ENCODE peak calls at places on chromosomes 12 and 14, in five cellular contexts. One of them, this sample, is unnamed.

GRCh38 chr12:53229454-53229853 is 2.6 kb downstream of the RARG start:
- DNase-seq in HepG2: no peak
- DNase-seq in NB4: no peak
- DNase-seq in K562: no peak
- DNase-seq in GM12878: no peak
- DNase-seq in this sample: no peak

GRCh38 chr12:103169-103981 is 36.8 kb downstream of the IQSEC3 start:
- DNase-seq in K562: peak; percentile 79
- DNase-seq in NB4: no peak
- DNase-seq in GM12878: no peak
- DNase-seq in HepG2: no peak
- DNase-seq in this sample: peak; percentile 20

GRCh38 chr14:34063042-34063441 is 112.2 kb upstream of the EGLN3 start:
- DNase-seq in NB4: no peak
- DNase-seq in HepG2: no peak
- DNase-seq in K562: no peak
- DNase-seq in GM12878: no peak
- DNase-seq in this sample: no peak

GRCh38 chr12:5171701-5172100 is 128.0 kb downstream of the KCNA5 start:
- DNase-seq in HepG2: peak; percentile 18
- DNase-seq in K562: no peak
- DNase-seq in NB4: peak; percentile 31
- DNase-seq in GM12878: no peak
- DNase-seq in this sample: peak; percentile 31

GRCh38 chr12:6943719-6944380 is at the start of the genes C12orf57 and RNU7-1:
- DNase-seq in K562: peak; percentile 54
- DNase-seq in NB4: peak; percentile 97
- DNase-seq in HepG2: peak; percentile 94
- DNase-seq in GM12878: peak; percentile 93
- DNase-seq in this sample: peak; percentile 94

GRCh38 chr14:64784006-64784405 is 79.8 kb downstream of the PLEKHG3 start:
- DNase-seq in GM12878: no peak
- DNase-seq in NB4: no peak
- DNase-seq in HepG2: no peak
- DNase-seq in K562: no peak
- DNase-seq in this sample: no peak

GRCh38 chr12:131386167-131386521 is 324.7 kb upstream of the SFSWAP start:
- DNase-seq in K562: no peak
- DNase-seq in GM12878: no peak
- DNase-seq in NB4: no peak
- DNase-seq in HepG2: no peak
- DNase-seq in this sample: no peak

GRCh38 chr12:65510584-65511050 is 232.1 kb downstream of the MSRB3 start:
- DNase-seq in HepG2: peak; percentile 88
- DNase-seq in GM12878: no peak
- DNase-seq in K562: no peak
- DNase-seq in NB4: no peak
- DNase-seq in this sample: no peak

GRCh38 chr12:93734784-93735183 is 57.6 kb downstream of the CRADD start:
- DNase-seq in HepG2: no peak
- DNase-seq in K562: no peak
- DNase-seq in NB4: no peak
- DNase-seq in GM12878: no peak
- DNase-seq in this sample: no peak

GRCh38 chr12:22229652-22230279 is 104.7 kb downstream of the ST8SIA1 start:
- DNase-seq in NB4: no peak
- DNase-seq in GM12878: no peak
- DNase-seq in HepG2: peak; percentile 7
- DNase-seq in K562: no peak
- DNase-seq in this sample: no peak

GRCh38 chr14:60651936-60652673 is 2.8 kb upstream of the SIX1 start:
- DNase-seq in GM12878: no peak
- DNase-seq in K562: no peak
- DNase-seq in NB4: no peak
- DNase-seq in HepG2: no peak
- DNase-seq in this sample: no peak

GRCh38 chr12:91381309-91381804 is 198.7 kb upstream of the DCN start:
- DNase-seq in HepG2: no peak
- DNase-seq in GM12878: peak; percentile 20
- DNase-seq in NB4: no peak
- DNase-seq in K562: no peak
- DNase-seq in this sample: peak; percentile 11

GRCh38 chr14:37093364-37093763 is 79.0 kb downstream of the SLC25A21 start:
- DNase-seq in GM12878: no peak
- DNase-seq in NB4: peak; percentile 5
- DNase-seq in HepG2: no peak
- DNase-seq in K562: no peak
- DNase-seq in this sample: no peak

GRCh38 chr14:76955575-76956252 is 72.8 kb downstream of the IRF2BPL start:
- DNase-seq in K562: no peak
- DNase-seq in NB4: peak; percentile 89
- DNase-seq in HepG2: peak; percentile 59
- DNase-seq in GM12878: peak; percentile 66
- DNase-seq in this sample: peak; percentile 60

GRCh38 chr12:66188584-66189475 is at the start of gene IRAK3:
- DNase-seq in GM12878: no peak
- DNase-seq in K562: no peak
- DNase-seq in NB4: peak; percentile 94
- DNase-seq in HepG2: no peak
- DNase-seq in this sample: peak; percentile 21

GRCh38 chr12:30358113-30358512 is 337.6 kb downstream of the IPO8 start:
- DNase-seq in GM12878: no peak
- DNase-seq in HepG2: no peak
- DNase-seq in K562: no peak
- DNase-seq in NB4: no peak
- DNase-seq in this sample: no peak

GRCh38 chr12:460301-461230 is 827 bp downstream of the B4GALNT3 start:
- DNase-seq in GM12878: no peak
- DNase-seq in HepG2: no peak
- DNase-seq in NB4: peak; percentile 25
- DNase-seq in K562: peak; percentile 31
- DNase-seq in this sample: no peak

GRCh38 chr14:105517096-105517495 is 9.3 kb upstream of the TMEM121 start:
- DNase-seq in GM12878: no peak
- DNase-seq in K562: no peak
- DNase-seq in NB4: no peak
- DNase-seq in HepG2: no peak
- DNase-seq in this sample: no peak

GRCh38 chr12:123354600-123354999 is 10.0 kb downstream of the SBNO1 start:
- DNase-seq in K562: no peak
- DNase-seq in HepG2: no peak
- DNase-seq in GM12878: no peak
- DNase-seq in NB4: no peak
- DNase-seq in this sample: no peak

GRCh38 chr14:34266344-34266743 is 195.7 kb downstream of the SPTSSA start:
- DNase-seq in NB4: no peak
- DNase-seq in K562: no peak
- DNase-seq in HepG2: no peak
- DNase-seq in GM12878: no peak
- DNase-seq in this sample: no peak

GRCh38 chr12:6097384-6097783 is 27.1 kb downstream of the VWF start:
- DNase-seq in HepG2: no peak
- DNase-seq in GM12878: no peak
- DNase-seq in K562: no peak
- DNase-seq in NB4: no peak
- DNase-seq in this sample: no peak

GRCh38 chr12:117850048-117850447 is 118.7 kb downstream of the KSR2 start:
- DNase-seq in GM12878: no peak
- DNase-seq in NB4: peak; percentile 51
- DNase-seq in K562: peak; percentile 83
- DNase-seq in HepG2: peak; percentile 63
- DNase-seq in this sample: peak; percentile 77

GRCh38 chr14:57420986-57421385 is 30.6 kb downstream of the NAA30 start:
- DNase-seq in K562: no peak
- DNase-seq in GM12878: no peak
- DNase-seq in HepG2: no peak
- DNase-seq in NB4: no peak
- DNase-seq in this sample: no peak

GRCh38 chr12:69985656-69986055 is 160.6 kb downstream of the MYRFL start:
- DNase-seq in NB4: peak; percentile 36
- DNase-seq in GM12878: no peak
- DNase-seq in K562: peak; percentile 32
- DNase-seq in HepG2: peak; percentile 24
- DNase-seq in this sample: peak; percentile 31

GRCh38 chr14:59273737-59274136 is 85.3 kb downstream of the DAAM1 start:
- DNase-seq in GM12878: no peak
- DNase-seq in HepG2: no peak
- DNase-seq in K562: no peak
- DNase-seq in NB4: no peak
- DNase-seq in this sample: no peak

GRCh38 chr12:84161296-84161695 is 751.3 kb downstream of the SLC6A15 start:
- DNase-seq in HepG2: no peak
- DNase-seq in GM12878: no peak
- DNase-seq in K562: no peak
- DNase-seq in NB4: no peak
- DNase-seq in this sample: no peak

GRCh38 chr14:92475451-92476187 is 38.0 kb upstream of the RIN3 start:
- DNase-seq in GM12878: no peak
- DNase-seq in HepG2: peak; percentile 41
- DNase-seq in NB4: peak; percentile 96
- DNase-seq in K562: no peak
- DNase-seq in this sample: no peak

GRCh38 chr12:70733385-70733784 is 96.2 kb upstream of the PTPRB start:
- DNase-seq in NB4: peak; percentile 65
- DNase-seq in K562: peak; percentile 72
- DNase-seq in HepG2: peak; percentile 63
- DNase-seq in GM12878: peak; percentile 5
- DNase-seq in this sample: peak; percentile 71

GRCh38 chr12:53613821-53614220 is 12.4 kb downstream of the ATF7 start:
- DNase-seq in GM12878: no peak
- DNase-seq in HepG2: no peak
- DNase-seq in NB4: no peak
- DNase-seq in K562: no peak
- DNase-seq in this sample: no peak

GRCh38 chr12:102916252-102917025 is 605 bp downstream of the PAH start:
- DNase-seq in HepG2: no peak
- DNase-seq in GM12878: no peak
- DNase-seq in K562: no peak
- DNase-seq in NB4: no peak
- DNase-seq in this sample: no peak

GRCh38 chr14:85122690-85123089 is 407.3 kb upstream of the FLRT2 start:
- DNase-seq in NB4: no peak
- DNase-seq in GM12878: no peak
- DNase-seq in K562: no peak
- DNase-seq in HepG2: no peak
- DNase-seq in this sample: no peak

DNA sequence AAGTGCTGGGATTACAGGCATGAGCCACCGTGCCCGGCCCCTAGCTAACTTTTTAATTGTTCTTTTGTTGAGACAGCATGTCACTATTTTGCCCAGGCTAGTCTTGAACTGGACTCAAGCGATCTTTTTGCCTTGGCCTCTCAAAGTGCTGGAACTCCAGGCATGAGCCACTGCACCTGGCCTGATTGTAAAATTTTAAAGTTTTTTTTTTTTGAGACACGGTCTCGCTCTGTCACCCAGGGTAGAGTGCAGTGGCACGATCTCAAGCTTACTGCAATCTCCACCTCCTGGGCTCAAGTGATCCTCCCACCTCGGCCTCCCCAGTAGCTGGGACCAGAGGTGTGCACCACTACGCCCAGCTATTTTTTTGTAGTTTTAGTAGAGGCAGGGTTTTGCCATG is 79.1 kb upstream of the SINHCAF start:
- DNase-seq in K562: no peak
- DNase-seq in HepG2: no peak
- DNase-seq in NB4: no peak
- DNase-seq in GM12878: no peak
- DNase-seq in this sample: no peak
- TF ChIP-seq MYC in K562: no peak
- TF ChIP-seq MYC in HepG2: no peak
- TF ChIP-seq MYC in NB4: no peak
- TF ChIP-seq MYC in GM12878: no peak
- TF ChIP-seq MYC in this sample: no peak

DNA sequence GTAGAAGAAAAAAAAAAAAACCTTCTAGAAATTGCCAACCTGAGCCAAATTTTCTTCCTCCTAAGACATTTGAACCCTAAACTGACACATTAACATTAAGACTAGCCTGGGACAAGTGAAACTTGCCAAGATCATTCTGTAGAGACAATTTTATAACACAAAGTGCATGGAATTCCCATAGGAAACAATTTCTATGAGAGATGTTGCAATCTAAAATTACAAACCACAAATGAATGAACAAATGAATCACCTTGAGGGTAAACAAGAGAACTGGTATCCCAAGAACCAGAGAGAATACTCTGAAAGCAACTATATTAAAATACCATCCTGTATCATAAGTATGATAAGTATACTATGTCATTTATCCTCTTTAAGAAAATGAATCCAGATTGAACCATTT is 165.3 kb downstream of the DICER1 start:
- DNase-seq in K562: no peak
- DNase-seq in GM12878: no peak
- DNase-seq in NB4: no peak
- DNase-seq in HepG2: no peak
- DNase-seq in this sample: no peak
- TF ChIP-seq MYC in K562: no peak
- TF ChIP-seq MYC in GM12878: no peak
- TF ChIP-seq MYC in NB4: no peak
- TF ChIP-seq MYC in HepG2: no peak
- TF ChIP-seq MYC in this sample: no peak

GRCh38 chr14:97486601-97487120 is 689.5 kb downstream of the VRK1 start:
- DNase-seq in GM12878: no peak
- DNase-seq in K562: no peak
- DNase-seq in HepG2: no peak
- DNase-seq in NB4: no peak
- DNase-seq in this sample: no peak

GRCh38 chr14:97490521-97491070 is 693.4 kb downstream of the VRK1 start:
- DNase-seq in K562: no peak
- DNase-seq in HepG2: no peak
- DNase-seq in GM12878: no peak
- DNase-seq in NB4: no peak
- DNase-seq in this sample: no peak

GRCh38 chr14:97489750-97490149 is 692.6 kb downstream of the VRK1 start:
- DNase-seq in HepG2: no peak
- DNase-seq in K562: no peak
- DNase-seq in GM12878: no peak
- DNase-seq in NB4: no peak
- DNase-seq in this sample: no peak

DNA sequence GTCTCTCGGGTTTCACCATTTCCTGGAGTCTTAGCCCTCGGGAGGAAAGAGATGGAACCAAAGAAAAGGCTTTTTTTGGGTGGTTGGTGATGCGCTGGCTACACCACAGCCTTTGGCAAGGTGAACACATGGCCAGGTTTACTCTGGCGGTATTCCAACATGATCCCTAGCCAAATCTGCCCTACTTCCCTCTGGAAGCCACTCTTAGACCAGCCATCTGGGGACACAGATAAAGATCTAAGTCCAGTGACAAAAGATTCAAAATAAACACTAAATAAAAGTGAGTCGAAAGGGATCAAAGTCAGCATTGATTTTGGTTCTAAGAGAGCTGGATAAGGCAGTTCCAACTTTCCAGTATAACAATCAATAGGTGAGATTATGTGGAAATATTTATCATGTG is 694.5 kb downstream of the VRK1 start:
- DNase-seq in K562: no peak
- DNase-seq in HepG2: no peak
- DNase-seq in GM12878: no peak
- DNase-seq in NB4: no peak
- DNase-seq in this sample: no peak
- TF ChIP-seq MYC in K562: no peak
- TF ChIP-seq MYC in HepG2: no peak
- TF ChIP-seq MYC in GM12878: no peak
- TF ChIP-seq MYC in NB4: no peak
- TF ChIP-seq MYC in this sample: no peak

GRCh38 chr12:120853188-120853587 is 51.0 kb downstream of the SPPL3 start:
- DNase-seq in GM12878: no peak
- DNase-seq in NB4: no peak
- DNase-seq in K562: no peak
- DNase-seq in HepG2: no peak
- DNase-seq in this sample: no peak
- TF ChIP-seq MYC in GM12878: no peak
- TF ChIP-seq MYC in NB4: no peak
- TF ChIP-seq MYC in K562: no peak
- TF ChIP-seq MYC in HepG2: no peak
- TF ChIP-seq MYC in this sample: no peak